ENCODE peak calls at places on chromosomes 11 and 22, in nine cellular contexts. A is GM23248, T is GM23338, Z is PC-3, M is HCT116, R is neural progenitor cell, L is MM.1S, P is OCI-LY7, Q is SK-N-SH. H is an unnamed sample.
A peak's percentile ranks its signal among the peaks of the same experiment; 100 is the strongest.

GRCh38 chr22:49372111-49372529 is 455.6 kb downstream of the BRD1 start:
- DNase-seq in A (no peak), T (no peak), Z (no peak), M (no peak), R (no peak), L (no peak), P (no peak), Q (no peak), H (no peak)

GRCh38 chr22:46537946-46538815 is 761 bp upstream of the CELSR1 start:
- DNase-seq in A (peak; percentile 61), T (peak; percentile 70), Z (peak; percentile 37), M (no peak), R (peak; percentile 79), L (no peak), P (no peak), Q (peak; percentile 69), H (peak; percentile 54)

GRCh38 chr11:6397636-6398035 is 7.4 kb downstream of the SMPD1 start:
- DNase-seq in A (peak; percentile 55), T (no peak), Z (peak; percentile 46), M (no peak), R (no peak), L (no peak), P (no peak), Q (no peak), H (no peak)

GRCh38 chr11:3959015-3959917 is 103.8 kb downstream of the STIM1 start:
- DNase-seq in A (peak; percentile 89), T (peak; percentile 76), Z (peak; percentile 60), M (no peak), R (peak; percentile 21), L (no peak), P (peak; percentile 33), Q (no peak), H (no peak)

GRCh38 chr22:20520093-20520511 is 12.7 kb downstream of the MED15 start:
- DNase-seq in A (peak; percentile 82), T (no peak), Z (no peak), M (no peak), R (no peak), L (no peak), P (no peak), Q (no peak), H (no peak)

GRCh38 chr11:12219732-12220131 is 109.3 kb downstream of the MICAL2 start:
- DNase-seq in A (no peak), T (no peak), Z (no peak), M (no peak), R (no peak), L (no peak), P (no peak), Q (no peak), H (no peak)

GRCh38 chr11:58178444-58178843 is 10.4 kb upstream of the OR9Q2 start:
- DNase-seq in A (no peak), T (no peak), Z (no peak), M (no peak), R (no peak), L (no peak), P (no peak), Q (no peak), H (no peak)

GRCh38 chr22:44301039-44301438 is 11.7 kb downstream of the SHISAL1 start:
- DNase-seq in A (no peak), T (no peak), Z (no peak), M (no peak), R (no peak), L (no peak), P (no peak), Q (no peak), H (no peak)

GRCh38 chr22:43541462-43542407 is 129.9 kb downstream of the MPPED1 start:
- DNase-seq in A (no peak), T (no peak), Z (no peak), M (no peak), R (no peak), L (no peak), P (no peak), Q (no peak), H (no peak)

GRCh38 chr22:47089796-47090460 is 327.5 kb downstream of the TBC1D22A start:
- DNase-seq in A (no peak), T (no peak), Z (no peak), M (no peak), R (no peak), L (no peak), P (no peak), Q (no peak), H (peak; percentile 35)

GRCh38 chr11:71246559-71246958 is 5.8 kb downstream of the SHANK2 start:
- DNase-seq in A (no peak), T (peak; percentile 96), Z (no peak), M (no peak), R (peak; percentile 68), L (no peak), P (no peak), Q (peak; percentile 3), H (no peak)

GRCh38 chr11:67282155-67282875 is 6.8 kb upstream of the ANKRD13D start:
- DNase-seq in A (no peak), T (no peak), Z (no peak), M (no peak), R (no peak), L (no peak), P (no peak), Q (no peak), H (no peak)
- H3K27ac ChIP-seq in A (no peak overlapping the region), T (no peak overlapping the region), Z (no peak overlapping the region), M (no peak overlapping the region), R (no peak overlapping the region), L (no peak overlapping the region), P (no peak overlapping the region), Q (no peak overlapping the region), H (no peak overlapping the region)

GRCh38 chr11:69950120-69950519 is 128.0 kb upstream of the ANO1 start:
- DNase-seq in A (peak; percentile 16), T (peak; percentile 88), Z (peak; percentile 72), M (peak; percentile 58), R (peak; percentile 76), L (no peak), P (peak; percentile 42), Q (peak; percentile 58), H (peak; percentile 44)

GRCh38 chr11:69947772-69948255 is 128.6 kb upstream of the FGF3 start:
- DNase-seq in A (no peak), T (no peak), Z (no peak), M (peak; percentile 51), R (no peak), L (no peak), P (no peak), Q (no peak), H (no peak)

GRCh38 chr11:69949327-69949726 is 128.8 kb upstream of the ANO1 start:
- DNase-seq in A (peak; percentile 92), T (no peak), Z (peak; percentile 99), M (peak; percentile 97), R (no peak), L (no peak), P (no peak), Q (no peak), H (peak; percentile 83)

GRCh38 chr11:69947059-69947771 is 128.0 kb upstream of the FGF3 start:
- DNase-seq in A (peak; percentile 14), T (no peak), Z (peak; percentile 30), M (peak; percentile 10), R (no peak), L (no peak), P (no peak), Q (no peak), H (no peak)

GRCh38 chr11:69948256-69949141 is 129.3 kb upstream of the FGF3 start:
- DNase-seq in A (peak; percentile 69), T (peak; percentile 55), Z (peak; percentile 98), M (peak; percentile 96), R (peak; percentile 42), L (no peak), P (no peak), Q (peak; percentile 50), H (peak; percentile 89)
- TF ChIP-seq EZH2phosphoT487 in A (no peak), T (no peak), Z (no peak), M (no peak), R (no peak), L (no peak), P (no peak), Q (no peak), H (no peak)

GRCh38 chr11:34648036-34648435 is 27.1 kb downstream of the EHF start:
- DNase-seq in A (no peak), T (no peak), Z (no peak), M (no peak), R (no peak), L (no peak), P (no peak), Q (no peak), H (no peak)

GRCh38 chr11:34649597-34649996 is 28.7 kb downstream of the EHF start:
- DNase-seq in A (no peak), T (no peak), Z (no peak), M (no peak), R (no peak), L (no peak), P (no peak), Q (no peak), H (no peak)

GRCh38 chr11:34651551-34651950 is 30.7 kb downstream of the EHF start:
- DNase-seq in A (no peak), T (peak; percentile 47), Z (peak; percentile 21), M (no peak), R (peak; percentile 31), L (no peak), P (no peak), Q (no peak), H (no peak)

GRCh38 chr11:34652191-34652958 is 31.5 kb downstream of the EHF start:
- DNase-seq in A (no peak), T (no peak), Z (peak; percentile 59), M (no peak), R (no peak), L (no peak), P (no peak), Q (no peak), H (no peak)

GRCh38 chr11:34650528-34650927 is 29.6 kb downstream of the EHF start:
- DNase-seq in A (no peak), T (no peak), Z (no peak), M (no peak), R (no peak), L (peak; percentile 73), P (no peak), Q (no peak), H (no peak)
- H3K27ac ChIP-seq in A (no peak overlapping the region), T (no peak overlapping the region), Z (no peak overlapping the region), M (peak overlapping the region; percentile 36), R (no peak overlapping the region), L (peak overlapping the region; percentile 56), P (no peak overlapping the region), Q (no peak overlapping the region), H (no peak overlapping the region)

GRCh38 chr11:44987506-44987905 is 36.8 kb upstream of the TP53I11 start:
- DNase-seq in A (no peak), T (no peak), Z (no peak), M (no peak), R (no peak), L (no peak), P (no peak), Q (no peak), H (no peak)

GRCh38 chr11:44989831-44990566 is 39.3 kb upstream of the TP53I11 start:
- DNase-seq in A (peak; percentile 59), T (no peak), Z (no peak), M (no peak), R (no peak), L (no peak), P (no peak), Q (peak; percentile 69), H (no peak)

GRCh38 chr11:44986315-44986714 is 35.6 kb upstream of the TP53I11 start:
- DNase-seq in A (no peak), T (no peak), Z (no peak), M (no peak), R (no peak), L (no peak), P (no peak), Q (no peak), H (no peak)

GRCh38 chr11:44988981-44989635 is 38.4 kb upstream of the TP53I11 start:
- DNase-seq in A (no peak), T (no peak), Z (no peak), M (no peak), R (no peak), L (no peak), P (no peak), Q (no peak), H (no peak)

GRCh38 chr11:44988111-44988510 is 37.4 kb upstream of the TP53I11 start:
- DNase-seq in A (no peak), T (no peak), Z (no peak), M (no peak), R (no peak), L (no peak), P (no peak), Q (no peak), H (no peak)
- TF ChIP-seq EZH2phosphoT487 in A (no peak), T (no peak), Z (no peak), M (no peak), R (no peak), L (no peak), P (no peak), Q (no peak), H (no peak)